ENCODE peak calls at places on chromosome 20, in seven cellular contexts. C is SJSA1, W is hepatocyte, E is left lung, I is heart left ventricle, L is GM23248, B is thoracic aorta. F is an unnamed sample.

GRCh38 chr20:43838703-43839060 is 76.0 kb upstream of the TOX2 start:
- DNase-seq in C (peak; percentile 14), L (no peak), B (no peak), I (no peak), E (no peak), W (no peak), F (no peak)

GRCh38 chr20:10713161-10713560 is 39.4 kb upstream of the JAG1 start:
- DNase-seq in C (no peak), I (no peak), B (no peak), W (no peak), L (no peak), E (no peak), F (peak; percentile 24)

GRCh38 chr20:54822407-54822806 is 347.0 kb downstream of the DOK5 start:
- DNase-seq in W (no peak), E (no peak), I (no peak), C (no peak), B (no peak), L (no peak), F (no peak)

GRCh38 chr20:62628691-62629090 is 13.6 kb upstream of the SLCO4A1 start:
- DNase-seq in L (no peak), E (peak; percentile 32), B (no peak), C (peak; percentile 73), I (no peak), W (no peak), F (peak; percentile 10)

GRCh38 chr20:7770578-7770977 is 169.7 kb downstream of the HAO1 start:
- DNase-seq in E (no peak), C (no peak), W (no peak), B (no peak), L (no peak), I (peak; percentile 14), F (no peak)

GRCh38 chr20:6053776-6054688 is at the start of gene LRRN4:
- DNase-seq in E (no peak), W (peak; percentile 30), L (peak; percentile 19), B (no peak), C (no peak), I (no peak), F (no peak)

GRCh38 chr20:61678437-61678836 is 387.2 kb downstream of the TAF4 start:
- DNase-seq in I (no peak), W (no peak), C (no peak), E (no peak), L (no peak), B (no peak), F (no peak)

GRCh38 chr20:4711511-4711910 is 10.2 kb upstream of the PRND start:
- DNase-seq in B (no peak), W (no peak), E (no peak), I (no peak), L (no peak), C (no peak), F (no peak)

GRCh38 chr20:43939762-43940121 is 25.1 kb downstream of the TOX2 start:
- DNase-seq in B (no peak), W (no peak), C (no peak), E (no peak), I (no peak), L (no peak), F (no peak)

GRCh38 chr20:50387218-50387995 is 122.8 kb upstream of the PTPN1 start:
- DNase-seq in C (no peak), I (no peak), E (no peak), W (no peak), L (no peak), B (no peak), F (no peak)
- H3K4me1 ChIP-seq in C (no peaks in the 10 kb centered on the region), I (peaks cover 17% of the 10 kb centered on the region), E (peaks cover 4% of the 10 kb centered on the region), W (peaks cover 16% of the 10 kb centered on the region), L (no peaks in the 10 kb centered on the region), B (peaks cover 38% of the 10 kb centered on the region), F (peaks cover 9% of the 10 kb centered on the region)

GRCh38 chr20:472889-473292 is 10.6 kb upstream of the TBC1D20 start:
- DNase-seq in L (no peak), B (no peak), C (no peak), W (no peak), I (no peak), E (no peak), F (no peak)
- H3K9me3 ChIP-seq in L (no peaks in the 10 kb centered on the region), B (no peaks in the 10 kb centered on the region), C (peaks cover 4% of the 10 kb centered on the region), W (peaks cover 5% of the 10 kb centered on the region), I (no peaks in the 10 kb centered on the region), E (no peaks in the 10 kb centered on the region), F (no peaks in the 10 kb centered on the region)

DNA sequence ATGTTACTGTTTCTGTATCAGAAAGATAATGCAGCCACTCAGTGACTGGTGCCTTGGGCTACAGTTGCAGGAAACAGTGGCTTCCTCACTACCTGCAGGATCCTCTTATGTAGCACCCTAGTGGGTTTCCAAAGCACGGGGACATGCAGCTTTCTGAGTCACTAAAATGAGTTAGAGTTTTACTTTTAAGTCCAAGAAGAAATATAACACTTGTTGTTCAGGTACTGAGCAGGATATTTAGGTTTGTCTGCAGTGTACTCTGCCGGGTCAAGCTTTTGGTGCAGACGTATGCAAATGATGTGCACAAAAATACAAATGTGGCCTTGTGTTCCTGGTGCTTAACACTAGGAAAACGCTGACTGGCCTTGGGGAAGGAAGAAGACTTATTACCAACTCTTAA is 22.0 kb downstream of the ACSS1 start:
- DNase-seq in B (no peak), E (no peak), C (no peak), I (no peak), W (no peak), L (no peak), F (no peak)
- H3K4me3 ChIP-seq in B (peak overlapping the region; percentile 30), E (no peak overlapping the region), C (no peak overlapping the region), I (no peak overlapping the region), W (no peak overlapping the region), L (no peak overlapping the region), F (no peak overlapping the region)

GRCh38 chr20:59703046-59703445 is 98.7 kb downstream of the PHACTR3 start:
- DNase-seq in C (no peak), E (no peak), W (no peak), L (peak; percentile 16), I (no peak), B (no peak), F (no peak)

GRCh38 chr20:59706106-59706693 is 101.9 kb downstream of the PHACTR3 start:
- DNase-seq in B (no peak), E (no peak), I (no peak), W (no peak), L (no peak), C (no peak), F (no peak)

GRCh38 chr20:59708326-59708725 is 104.0 kb downstream of the PHACTR3 start:
- DNase-seq in C (no peak), I (no peak), E (no peak), L (no peak), B (no peak), W (no peak), F (no peak)

GRCh38 chr20:59709636-59710035 is 105.3 kb downstream of the PHACTR3 start:
- DNase-seq in I (no peak), B (no peak), W (no peak), C (no peak), E (no peak), L (no peak), F (no peak)

DNA sequence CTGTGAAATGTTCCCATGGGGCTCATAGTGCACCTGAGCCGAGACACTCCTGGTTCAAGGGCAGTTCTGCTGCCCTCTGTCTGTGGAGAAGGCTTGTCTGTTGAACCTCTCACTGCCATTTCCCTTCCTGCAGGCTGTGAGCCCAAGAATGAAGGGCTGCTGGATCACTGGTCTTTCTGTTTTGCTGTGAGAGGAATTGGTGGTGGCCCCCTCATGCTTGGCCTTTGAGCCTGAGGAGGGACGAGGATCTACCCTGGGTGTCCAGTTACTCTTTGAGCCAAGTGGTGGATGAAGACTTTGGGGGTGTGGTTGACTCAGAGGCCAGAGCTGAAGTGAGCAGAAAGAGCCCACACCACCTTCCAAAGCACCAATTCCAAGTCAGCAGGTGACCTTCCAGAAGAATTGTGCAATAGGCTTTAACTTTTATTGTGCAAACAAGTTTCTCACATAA is 101.3 kb downstream of the PHACTR3 start:
- DNase-seq in I (no peak), L (no peak), C (no peak), E (no peak), B (no peak), W (no peak), F (no peak)
- H3K4me1 ChIP-seq in I (no peaks in the 10 kb centered on the region), L (no peaks in the 10 kb centered on the region), C (no peaks in the 10 kb centered on the region), E (no peaks in the 10 kb centered on the region), B (no peaks in the 10 kb centered on the region), W (no peaks in the 10 kb centered on the region), F (no peaks in the 10 kb centered on the region)

GRCh38 chr20:49868538-49868937 is 46.8 kb downstream of the SPATA2 start:
- DNase-seq in E (no peak), L (no peak), I (no peak), C (no peak), B (no peak), W (no peak), F (no peak)

GRCh38 chr20:49866051-49866450 is 49.3 kb downstream of the SPATA2 start:
- DNase-seq in I (no peak), L (peak; percentile 88), E (no peak), W (no peak), B (no peak), C (peak; percentile 69), F (no peak)

GRCh38 chr20:49868964-49869363 is 46.4 kb downstream of the SPATA2 start:
- DNase-seq in I (no peak), C (no peak), B (no peak), E (no peak), L (no peak), W (no peak), F (no peak)

GRCh38 chr20:49865559-49865958 is 49.8 kb downstream of the SPATA2 start:
- DNase-seq in L (peak; percentile 74), C (peak; percentile 87), I (no peak), W (no peak), B (no peak), E (no peak), F (no peak)

GRCh38 chr20:49867453-49868215 is 47.7 kb downstream of the SPATA2 start:
- DNase-seq in W (no peak), E (no peak), B (no peak), L (no peak), C (no peak), I (no peak), F (no peak)
- H3K9me3 ChIP-seq in W (no peaks in the 10 kb centered on the region), E (no peaks in the 10 kb centered on the region), B (no peaks in the 10 kb centered on the region), L (no peaks in the 10 kb centered on the region), C (no peaks in the 10 kb centered on the region), I (no peaks in the 10 kb centered on the region), F (no peaks in the 10 kb centered on the region)

GRCh38 chr20:17938889-17939619 is 29.5 kb downstream of the SNX5 start:
- DNase-seq in L (peak; percentile 84), B (no peak), W (peak; percentile 86), E (no peak), C (peak; percentile 72), I (peak; percentile 69), F (peak; percentile 81)
- H3K4me3 ChIP-seq in L (no peak overlapping the region), B (no peak overlapping the region), W (no peak overlapping the region), E (no peak overlapping the region), C (no peak overlapping the region), I (no peak overlapping the region), F (no peak overlapping the region)

DNA sequence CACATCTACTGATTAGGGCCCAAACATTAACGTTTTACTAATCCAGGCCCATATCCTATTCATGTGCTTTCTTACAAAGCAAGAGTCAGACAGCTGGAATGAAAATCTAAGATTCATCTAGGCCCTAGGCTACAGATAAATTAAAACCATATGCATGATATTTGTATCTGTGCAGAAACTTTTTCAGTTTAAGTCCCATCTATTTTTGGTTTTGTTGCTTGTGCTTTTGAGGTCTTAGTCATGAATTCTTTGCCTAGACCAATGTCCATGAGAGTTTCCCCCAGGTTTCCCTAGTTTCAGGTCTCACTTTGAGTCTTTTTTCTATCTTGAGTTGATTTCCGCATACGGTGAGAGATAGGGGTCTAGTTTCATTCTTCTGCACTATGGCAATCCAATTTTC is 20.2 kb downstream of the ADNP start:
- DNase-seq in L (peak; percentile 90), E (no peak), B (no peak), I (no peak), W (no peak), C (no peak), F (no peak)
- H3K4me1 ChIP-seq in L (peaks cover 56% of the 10 kb centered on the region), E (peaks cover 16% of the 10 kb centered on the region), B (peaks cover 35% of the 10 kb centered on the region), I (peaks cover 37% of the 10 kb centered on the region), W (peaks cover 49% of the 10 kb centered on the region), C (peaks cover 14% of the 10 kb centered on the region), F (peaks cover 8% of the 10 kb centered on the region)

GRCh38 chr20:58526411-58526810 is 11.2 kb upstream of the APCDD1L start:
- DNase-seq in E (no peak), L (no peak), W (no peak), C (no peak), I (no peak), B (no peak), F (no peak)
- H3K9me3 ChIP-seq in E (no peaks in the 10 kb centered on the region), L (peaks cover 12% of the 10 kb centered on the region), W (peaks cover 8% of the 10 kb centered on the region), C (peaks cover 2% of the 10 kb centered on the region), I (peaks cover 44% of the 10 kb centered on the region), B (peaks cover 18% of the 10 kb centered on the region), F (peaks cover 1% of the 10 kb centered on the region)

F was measured in right cardiac atrium.